ENCODE peak calls at places on chromosomes 12 and 14, in four cellular contexts. One of them, this sample, is unnamed.

GRCh38 chr12:102539651-102540553 is 59.5 kb upstream of the IGF1 start:
- DNase-seq in fibroblast of mammary gland: peak
- DNase-seq in cardiac muscle cell: peak
- DNase-seq in neural crest cell: no peak
- DNase-seq in this sample: peak

GRCh38 chr12:57342207-57342691 is 88.6 kb downstream of the R3HDM2 start:
- DNase-seq in neural crest cell: peak
- DNase-seq in fibroblast of mammary gland: peak
- DNase-seq in cardiac muscle cell: peak
- DNase-seq in this sample: peak

GRCh38 chr12:94304566-94305061 is 155.1 kb downstream of the CEP83 start:
- DNase-seq in cardiac muscle cell: peak
- DNase-seq in fibroblast of mammary gland: no peak
- DNase-seq in neural crest cell: no peak
- DNase-seq in this sample: no peak

GRCh38 chr14:70646705-70647104 is 5.0 kb downstream of the TTC9 start:
- DNase-seq in neural crest cell: no peak
- DNase-seq in fibroblast of mammary gland: no peak
- DNase-seq in cardiac muscle cell: no peak
- DNase-seq in this sample: no peak

GRCh38 chr12:31207799-31208465 is 118.0 kb downstream of the SINHCAF start:
- DNase-seq in fibroblast of mammary gland: no peak
- DNase-seq in cardiac muscle cell: no peak
- DNase-seq in neural crest cell: no peak
- DNase-seq in this sample: no peak

GRCh38 chr12:28710882-28711281 is 438.2 kb upstream of the FAR2 start:
- DNase-seq in neural crest cell: no peak
- DNase-seq in fibroblast of mammary gland: peak
- DNase-seq in cardiac muscle cell: no peak
- DNase-seq in this sample: no peak

GRCh38 chr12:59637657-59638150 is 41.9 kb downstream of the SLC16A7 start:
- DNase-seq in cardiac muscle cell: no peak
- DNase-seq in neural crest cell: no peak
- DNase-seq in fibroblast of mammary gland: no peak
- DNase-seq in this sample: no peak

GRCh38 chr12:39240144-39240486 is 202.8 kb downstream of the KIF21A start:
- DNase-seq in neural crest cell: no peak
- DNase-seq in fibroblast of mammary gland: no peak
- DNase-seq in cardiac muscle cell: no peak
- DNase-seq in this sample: no peak

GRCh38 chr12:108784270-108784669 is 53.0 kb upstream of the CORO1C start:
- DNase-seq in cardiac muscle cell: peak
- DNase-seq in neural crest cell: no peak
- DNase-seq in fibroblast of mammary gland: no peak
- DNase-seq in this sample: no peak

GRCh38 chr14:54662491-54663116 is 95.7 kb downstream of the SAMD4A start:
- DNase-seq in fibroblast of mammary gland: no peak
- DNase-seq in neural crest cell: no peak
- DNase-seq in cardiac muscle cell: no peak
- DNase-seq in this sample: no peak

GRCh38 chr12:56079729-56080555 is at the start of gene ERBB3:
- DNase-seq in cardiac muscle cell: peak
- DNase-seq in fibroblast of mammary gland: peak
- DNase-seq in neural crest cell: peak
- DNase-seq in this sample: peak

GRCh38 chr12:6180300-6181051 is 19.7 kb upstream of the CD9 start:
- DNase-seq in fibroblast of mammary gland: peak
- DNase-seq in cardiac muscle cell: no peak
- DNase-seq in neural crest cell: no peak
- DNase-seq in this sample: no peak

GRCh38 chr14:94136575-94137331 is 7.3 kb upstream of the IFI27L2 start:
- DNase-seq in cardiac muscle cell: peak
- DNase-seq in neural crest cell: peak
- DNase-seq in fibroblast of mammary gland: peak
- DNase-seq in this sample: peak

GRCh38 chr12:112986291-112986800 is 8.0 kb downstream of the OAS2 start:
- DNase-seq in fibroblast of mammary gland: no peak
- DNase-seq in neural crest cell: no peak
- DNase-seq in cardiac muscle cell: no peak
- DNase-seq in this sample: no peak

GRCh38 chr12:77584860-77585259 is 245.8 kb upstream of the NAV3 start:
- DNase-seq in neural crest cell: no peak
- DNase-seq in cardiac muscle cell: no peak
- DNase-seq in fibroblast of mammary gland: no peak
- DNase-seq in this sample: no peak

GRCh38 chr14:26992403-26993115 is 394.7 kb upstream of the NOVA1 start:
- DNase-seq in fibroblast of mammary gland: no peak
- DNase-seq in neural crest cell: no peak
- DNase-seq in cardiac muscle cell: no peak
- DNase-seq in this sample: no peak

DNA sequence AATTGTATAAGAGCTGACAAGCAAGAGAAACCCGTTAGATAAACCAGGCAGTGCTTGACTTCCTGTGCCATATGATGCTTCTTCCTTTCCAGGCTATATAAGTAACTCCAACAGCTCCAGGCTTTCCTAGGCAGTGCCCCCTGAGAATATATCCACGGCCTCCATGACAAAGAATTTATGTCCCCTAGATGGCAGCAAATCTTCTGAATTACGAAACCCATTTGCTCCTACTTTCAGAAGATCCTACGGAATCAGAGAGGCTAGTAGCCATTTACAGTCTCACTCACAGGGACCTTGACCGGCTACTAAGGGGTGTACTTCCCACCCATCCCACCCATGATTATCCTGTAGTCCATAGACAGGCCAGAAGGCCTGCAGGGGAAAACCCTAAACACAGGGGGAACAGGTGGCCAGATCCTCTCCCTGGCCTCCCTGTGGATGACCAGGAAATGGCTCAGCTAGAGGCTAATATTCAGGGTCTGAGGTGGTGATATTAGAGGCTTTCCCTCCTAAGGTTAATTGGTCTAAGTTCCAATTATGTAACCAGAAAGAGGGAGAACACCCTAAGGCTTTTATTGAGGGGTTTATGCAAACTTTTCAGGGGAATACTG is 77.2 kb upstream of the DCD start:
- DNase-seq in neural crest cell: no peak
- DNase-seq in fibroblast of mammary gland: peak
- DNase-seq in cardiac muscle cell: peak
- DNase-seq in this sample: peak
- TF ChIP-seq CTCF in neural crest cell: peak
- TF ChIP-seq CTCF in fibroblast of mammary gland: peak
- TF ChIP-seq CTCF in cardiac muscle cell: peak
- TF ChIP-seq CTCF in this sample: peak

GRCh38 chr12:115895247-115895646 is 382.2 kb downstream of the MED13L start:
- DNase-seq in cardiac muscle cell: no peak
- DNase-seq in neural crest cell: no peak
- DNase-seq in fibroblast of mammary gland: peak
- DNase-seq in this sample: no peak
- TF ChIP-seq CTCF in cardiac muscle cell: peak
- TF ChIP-seq CTCF in neural crest cell: peak
- TF ChIP-seq CTCF in fibroblast of mammary gland: peak
- TF ChIP-seq CTCF in this sample: peak

GRCh38 chr12:123388218-123388947 is 4.5 kb downstream of the KMT5A start:
- DNase-seq in cardiac muscle cell: peak
- DNase-seq in fibroblast of mammary gland: peak
- DNase-seq in neural crest cell: peak
- DNase-seq in this sample: peak
- TF ChIP-seq CTCF in cardiac muscle cell: no peak
- TF ChIP-seq CTCF in fibroblast of mammary gland: no peak
- TF ChIP-seq CTCF in neural crest cell: no peak
- TF ChIP-seq CTCF in this sample: no peak

GRCh38 chr12:63808631-63809030 is 28.9 kb downstream of the RXYLT1 start:
- DNase-seq in neural crest cell: no peak
- DNase-seq in fibroblast of mammary gland: peak
- DNase-seq in cardiac muscle cell: no peak
- DNase-seq in this sample: no peak
- TF ChIP-seq CTCF in neural crest cell: no peak
- TF ChIP-seq CTCF in fibroblast of mammary gland: no peak
- TF ChIP-seq CTCF in cardiac muscle cell: no peak
- TF ChIP-seq CTCF in this sample: no peak

GRCh38 chr12:85733984-85734383 is 102.2 kb downstream of the RASSF9 start:
- DNase-seq in neural crest cell: no peak
- DNase-seq in cardiac muscle cell: no peak
- DNase-seq in fibroblast of mammary gland: peak
- DNase-seq in this sample: no peak

DNA sequence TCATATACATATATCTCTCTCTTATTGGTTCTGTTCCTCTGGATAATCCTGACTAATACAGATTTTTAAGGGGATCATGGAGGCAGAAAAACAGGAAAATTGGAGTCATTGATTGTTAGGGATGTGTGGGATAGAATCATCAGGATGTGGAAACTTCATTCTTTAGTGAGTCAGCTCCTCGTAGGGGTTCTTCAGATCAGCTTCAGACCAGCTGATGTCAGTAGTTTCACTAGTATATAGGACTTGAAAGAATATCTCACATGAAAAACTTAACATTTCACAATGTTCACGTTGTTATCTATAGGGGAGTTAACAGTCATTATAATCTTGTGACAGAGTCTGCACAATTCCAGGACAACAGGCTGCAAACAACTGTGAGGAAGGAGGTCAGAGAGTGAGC is 102.8 kb downstream of the RASSF9 start:
- DNase-seq in cardiac muscle cell: no peak
- DNase-seq in fibroblast of mammary gland: peak
- DNase-seq in neural crest cell: no peak
- DNase-seq in this sample: no peak
- TF ChIP-seq CTCF in cardiac muscle cell: no peak
- TF ChIP-seq CTCF in fibroblast of mammary gland: no peak
- TF ChIP-seq CTCF in neural crest cell: no peak
- TF ChIP-seq CTCF in this sample: no peak

GRCh38 chr12:49539406-49540228 is 787 bp downstream of the KCNH3 start:
- DNase-seq in neural crest cell: no peak
- DNase-seq in fibroblast of mammary gland: no peak
- DNase-seq in cardiac muscle cell: no peak
- DNase-seq in this sample: no peak

GRCh38 chr12:49538740-49539403 is at the start of gene KCNH3:
- DNase-seq in neural crest cell: peak
- DNase-seq in cardiac muscle cell: peak
- DNase-seq in fibroblast of mammary gland: peak
- DNase-seq in this sample: peak

GRCh38 chr12:49537231-49537708 is 1.6 kb upstream of the KCNH3 start:
- DNase-seq in cardiac muscle cell: no peak
- DNase-seq in neural crest cell: no peak
- DNase-seq in fibroblast of mammary gland: no peak
- DNase-seq in this sample: no peak

GRCh38 chr12:49536526-49537195 is 2.2 kb upstream of the KCNH3 start:
- DNase-seq in fibroblast of mammary gland: no peak
- DNase-seq in cardiac muscle cell: no peak
- DNase-seq in neural crest cell: no peak
- DNase-seq in this sample: no peak

GRCh38 chr12:49537709-49538601 is 875 bp upstream of the KCNH3 start:
- DNase-seq in neural crest cell: no peak
- DNase-seq in fibroblast of mammary gland: no peak
- DNase-seq in cardiac muscle cell: peak
- DNase-seq in this sample: peak
- TF ChIP-seq CTCF in neural crest cell: peak
- TF ChIP-seq CTCF in fibroblast of mammary gland: peak
- TF ChIP-seq CTCF in cardiac muscle cell: no peak
- TF ChIP-seq CTCF in this sample: no peak

DNA sequence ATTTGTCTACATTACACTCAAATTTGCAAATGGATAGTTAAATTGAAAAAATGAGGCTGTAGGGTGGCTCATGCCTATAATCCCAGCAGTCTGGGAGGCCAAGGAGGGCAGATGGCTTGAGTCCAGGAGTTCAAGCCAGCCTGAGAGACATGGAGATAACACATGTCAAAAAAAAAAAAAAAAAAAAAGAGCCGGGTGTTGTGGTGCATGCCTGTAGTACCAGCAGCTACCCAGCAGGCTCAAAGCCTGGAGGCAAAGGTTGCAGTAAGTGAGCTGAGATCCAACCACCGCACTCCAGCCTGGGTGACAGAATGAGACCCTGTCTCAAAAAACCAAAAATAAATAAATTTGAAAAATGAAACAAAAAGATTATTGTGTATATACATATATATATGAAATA is 119.9 kb upstream of the MGAT4C start:
- DNase-seq in cardiac muscle cell: peak
- DNase-seq in neural crest cell: no peak
- DNase-seq in fibroblast of mammary gland: no peak
- DNase-seq in this sample: no peak
- TF ChIP-seq CTCF in cardiac muscle cell: no peak
- TF ChIP-seq CTCF in neural crest cell: peak
- TF ChIP-seq CTCF in fibroblast of mammary gland: no peak
- TF ChIP-seq CTCF in this sample: peak

GRCh38 chr14:99571303-99571986 is 32.6 kb downstream of the CCDC85C start:
- DNase-seq in neural crest cell: no peak
- DNase-seq in cardiac muscle cell: no peak
- DNase-seq in fibroblast of mammary gland: no peak
- DNase-seq in this sample: peak
- TF ChIP-seq CTCF in neural crest cell: no peak
- TF ChIP-seq CTCF in cardiac muscle cell: no peak
- TF ChIP-seq CTCF in fibroblast of mammary gland: no peak
- TF ChIP-seq CTCF in this sample: no peak

This sample was measured in nephron progenitor cell.